ENCODE peak calls at places on chromosomes 1 and 21, in four cellular contexts. Q, O, U and N are unnamed samples.

GRCh38 chr1:158049867-158050266 is 56.4 kb downstream of the KIRREL1 start:
- DNase-seq in U (no peak), Q (no peak), O (peak), N (no peak)

GRCh38 chr1:119673171-119673940 is 25.3 kb upstream of the ZNF697 start:
- DNase-seq in Q (no peak), U (no peak), O (peak), N (no peak)

GRCh38 chr1:121519042-121519755 is 334.4 kb downstream of the SRGAP2C start:
- DNase-seq in U (no peak), Q (peak), O (peak), N (peak)

GRCh38 chr1:114231301-114231700 is 77.6 kb upstream of the SYT6 start:
- DNase-seq in Q (no peak), O (no peak), U (no peak), N (peak)

GRCh38 chr1:37641059-37641458 is 6.4 kb upstream of the RSPO1 start:
- DNase-seq in U (no peak), O (no peak), Q (no peak), N (no peak)

GRCh38 chr1:1241588-1242229 is 4.8 kb downstream of the C1QTNF12 start:
- DNase-seq in O (no peak), Q (no peak), U (no peak), N (no peak)

GRCh38 chr21:42258150-42258884 is 39.4 kb downstream of the ABCG1 start:
- DNase-seq in U (no peak), O (peak), Q (peak), N (peak)

GRCh38 chr1:230143534-230143933 is 76.5 kb downstream of the GALNT2 start:
- DNase-seq in O (no peak), U (no peak), Q (no peak), N (no peak)

GRCh38 chr1:218526198-218526580 is 181.1 kb downstream of the TGFB2 start:
- DNase-seq in Q (no peak), O (no peak), U (no peak), N (no peak)

GRCh38 chr1:69120828-69121227 is 446.9 kb upstream of the LRRC7 start:
- DNase-seq in Q (no peak), U (no peak), O (no peak), N (no peak)

GRCh38 chr1:112507336-112507735 is 1.4 kb upstream of the WNT2B start:
- DNase-seq in Q (no peak), U (no peak), O (no peak), N (no peak)

GRCh38 chr1:156655151-156655903 is 13.4 kb downstream of the BCAN start:
- DNase-seq in U (no peak), Q (no peak), O (no peak), N (no peak)

GRCh38 chr21:28252923-28253322 is 739.8 kb downstream of the LTN1 start:
- DNase-seq in Q (no peak), U (no peak), O (peak), N (no peak)

GRCh38 chr21:44305691-44306090 is 5.8 kb downstream of the PFKL start:
- DNase-seq in O (no peak), U (no peak), Q (no peak), N (no peak)

GRCh38 chr1:229603387-229604005 is 22.4 kb downstream of the TAF5L start:
- DNase-seq in U (no peak), O (no peak), Q (no peak), N (no peak)

GRCh38 chr1:205442051-205442721 is 13.7 kb downstream of the BLACAT1 start:
- DNase-seq in U (no peak), O (peak), Q (peak), N (no peak)

GRCh38 chr1:89462250-89462649 is 62.4 kb upstream of the LRRC8B start:
- DNase-seq in O (peak), U (no peak), Q (no peak), N (no peak)

GRCh38 chr21:41965045-41965444 is 11.2 kb upstream of the C2CD2 start:
- DNase-seq in U (no peak), O (no peak), Q (no peak), N (no peak)

GRCh38 chr1:186440584-186440983 is 20.3 kb downstream of the PDC start:
- DNase-seq in O (peak), U (no peak), Q (no peak), N (no peak)

GRCh38 chr1:197911857-197912696 is 5.1 kb upstream of the LHX9 start:
- DNase-seq in Q (no peak), O (peak), U (no peak), N (no peak)

GRCh38 chr1:151356668-151357067 is 9.6 kb upstream of the RFX5 start:
- DNase-seq in O (no peak), U (no peak), Q (no peak), N (no peak)